ENCODE peak calls at places on chromosomes 16 and 17, in five cellular contexts. X, U, K, J and T are unnamed samples.

GRCh38 chr16:66081967-66082366 is 284.5 kb upstream of the CDH5 start:
- DNase-seq in X (no peak), U (no peak), K (no peak), J (no peak), T (no peak)

GRCh38 chr17:64278614-64279013 is 15.6 kb upstream of the TEX2 start:
- DNase-seq in X (no peak), U (no peak), K (peak; percentile 36), J (no peak), T (no peak)

GRCh38 chr17:82876602-82877391 is 37.0 kb upstream of the ZNF750 start:
- DNase-seq in X (no peak), U (no peak), K (peak; percentile 79), J (peak; percentile 41), T (no peak)

GRCh38 chr17:82281502-82282238 is 8.2 kb upstream of the CSNK1D start:
- DNase-seq in X (no peak), U (no peak), K (no peak), J (no peak), T (no peak)

GRCh38 chr17:27624555-27624954 is 6.4 kb upstream of the LGALS9 start:
- DNase-seq in X (no peak), U (no peak), K (no peak), J (no peak), T (no peak)

GRCh38 chr17:41917192-41917591 is 1.6 kb downstream of the ACLY start:
- DNase-seq in X (no peak), U (no peak), K (no peak), J (no peak), T (no peak)

GRCh38 chr17:8488931-8489330 is 53.2 kb downstream of the NDEL1 start:
- DNase-seq in X (no peak), U (no peak), K (peak; percentile 48), J (no peak), T (no peak)

GRCh38 chr16:86929149-86929871 is 351.0 kb downstream of the FOXL1 start:
- DNase-seq in X (no peak), U (no peak), K (no peak), J (no peak), T (no peak)

GRCh38 chr17:37107406-37108083 is 158.8 kb downstream of the AATF start:
- DNase-seq in X (no peak), U (no peak), K (peak; percentile 28), J (no peak), T (no peak)

GRCh38 chr16:49084628-49085390 is 196.8 kb downstream of the CBLN1 start:
- DNase-seq in X (no peak), U (no peak), K (no peak), J (no peak), T (no peak)

GRCh38 chr16:69107311-69107962 is 2.0 kb downstream of the HAS3 start:
- DNase-seq in X (no peak), U (no peak), K (no peak), J (peak; percentile 52), T (no peak)

GRCh38 chr17:63697341-63698286 is 2.3 kb downstream of the LIMD2 start:
- DNase-seq in X (peak; percentile 89), U (no peak), K (peak; percentile 42), J (peak; percentile 70), T (peak; percentile 38)

GRCh38 chr16:35425270-35425669 is 1965.9 kb downstream of the TP53TG3F start:
- DNase-seq in X (no peak), U (no peak), K (no peak), J (no peak), T (no peak)

GRCh38 chr16:1258218-1258587 is 2.3 kb downstream of the TPSD1 start:
- DNase-seq in X (no peak), U (no peak), K (no peak), J (no peak), T (no peak)

GRCh38 chr17:74085434-74085833 is 118.0 kb upstream of the RPL38 start:
- DNase-seq in X (no peak), U (no peak), K (no peak), J (peak; percentile 52), T (no peak)

GRCh38 chr16:11383481-11384183 is 38.4 kb downstream of the RMI2 start:
- DNase-seq in X (no peak), U (no peak), K (no peak), J (no peak), T (no peak)

GRCh38 chr17:82917656-82918345 is 78.0 kb upstream of the ZNF750 start:
- DNase-seq in X (peak; percentile 11), U (no peak), K (no peak), J (peak; percentile 62), T (no peak)

GRCh38 chr16:70470927-70471341 is 16.5 kb downstream of the FCSK start:
- DNase-seq in X (no peak), U (no peak), K (no peak), J (peak; percentile 76), T (no peak)

GRCh38 chr17:45994228-45994627 is 4.8 kb upstream of the STH start:
- DNase-seq in X (no peak), U (no peak), K (no peak), J (no peak), T (no peak)

GRCh38 chr17:4617090-4617489 is 24.4 kb downstream of the ALOX15 start:
- DNase-seq in X (no peak), U (no peak), K (no peak), J (no peak), T (no peak)

GRCh38 chr17:71035226-71035625 is 865.9 kb downstream of the KCNJ2 start:
- DNase-seq in X (no peak), U (no peak), K (no peak), J (no peak), T (no peak)

GRCh38 chr16:12315330-12316138 is 339.0 kb downstream of the SNX29 start:
- DNase-seq in X (no peak), U (no peak), K (no peak), J (no peak), T (no peak)

GRCh38 chr16:56268799-56269198 is 77.5 kb downstream of the GNAO1 start:
- DNase-seq in X (no peak), U (no peak), K (no peak), J (no peak), T (no peak)

GRCh38 chr16:22296225-22297113 is 740 bp upstream of the POLR3E start:
- DNase-seq in X (peak; percentile 15), U (peak; percentile 29), K (no peak), J (no peak), T (no peak)

GRCh38 chr17:8189041-8189710 is 804 bp downstream of the BORCS6 start:
- DNase-seq in X (no peak), U (no peak), K (peak; percentile 50), J (no peak), T (no peak)

GRCh38 chr17:55722742-55723487 is at the start of gene TMEM100:
- DNase-seq in X (no peak), U (no peak), K (peak; percentile 66), J (no peak), T (no peak)

GRCh38 chr17:59830007-59830630 is 62.6 kb downstream of the TUBD1 start:
- DNase-seq in X (no peak), U (no peak), K (no peak), J (no peak), T (no peak)

GRCh38 chr17:17170346-17170976 is 35.7 kb downstream of the PLD6 start:
- DNase-seq in X (no peak), U (no peak), K (no peak), J (no peak), T (no peak)

GRCh38 chr17:28982191-28982793 is 23.5 kb downstream of the SEZ6 start:
- DNase-seq in X (peak; percentile 98), U (no peak), K (no peak), J (no peak), T (no peak)

GRCh38 chr16:4179020-4179419 is 62.8 kb upstream of the ADCY9 start:
- DNase-seq in X (peak; percentile 23), U (no peak), K (peak; percentile 30), J (no peak), T (no peak)

GRCh38 chr17:63578769-63579111 is 22.0 kb upstream of the TACO1 start:
- DNase-seq in X (no peak), U (no peak), K (no peak), J (no peak), T (no peak)

GRCh38 chr16:55569025-55569424 is 2.5 kb downstream of the CAPNS2 start:
- DNase-seq in X (peak; percentile 38), U (peak; percentile 62), K (no peak), J (no peak), T (no peak)

GRCh38 chr16:79897444-79898146 is 297.1 kb upstream of the MAF start:
- DNase-seq in X (no peak), U (no peak), K (no peak), J (no peak), T (no peak)

GRCh38 chr17:50425682-50426471 is at the start of gene ACSF2:
- DNase-seq in X (peak; percentile 61), U (no peak), K (peak; percentile 73), J (peak; percentile 64), T (no peak)

GRCh38 chr16:66211651-66212050 is 154.8 kb upstream of the CDH5 start:
- DNase-seq in X (no peak), U (no peak), K (no peak), J (no peak), T (no peak)